ENCODE peak calls at places on chromosomes 5 and 9, in ten cellular contexts. R is GM12878, Y is stomach, E is upper lobe of left lung, K is suprapubic skin, V is H1, F is SK-N-SH, B is sigmoid colon, N is K562, W is HepG2. X is an unnamed sample.

GRCh38 chr9:35932732-35933131 is 23.4 kb downstream of the SPAAR start:
- DNase-seq in R (no peak), Y (no peak), E (no peak), K (no peak), V (no peak), F (no peak), B (no peak), N (no peak), W (no peak), X (no peak)

GRCh38 chr5:28580616-28581015 is 1542.2 kb upstream of the CDH9 start:
- DNase-seq in R (no peak), Y (no peak), E (no peak), K (no peak), V (no peak), F (no peak), B (no peak), N (no peak), W (no peak), X (no peak)

GRCh38 chr9:27599102-27599501 is 25.8 kb upstream of the C9orf72 start:
- DNase-seq in R (no peak), Y (no peak), E (peak; percentile 40), K (no peak), V (no peak), F (no peak), B (no peak), N (no peak), W (no peak), X (no peak)

GRCh38 chr9:78676009-78676408 is 379.1 kb downstream of the PSAT1 start:
- DNase-seq in R (no peak), Y (no peak), E (no peak), K (no peak), V (no peak), F (no peak), B (no peak), N (no peak), W (no peak), X (no peak)

GRCh38 chr5:91179018-91179417 is 204.1 kb downstream of the ARRDC3 start:
- DNase-seq in R (no peak), Y (no peak), E (no peak), K (no peak), V (no peak), F (no peak), B (no peak), N (no peak), W (no peak), X (no peak)

GRCh38 chr9:117249799-117250198 is 165.1 kb downstream of the ASTN2 start:
- DNase-seq in R (no peak), Y (no peak), E (no peak), K (no peak), V (no peak), F (no peak), B (no peak), N (no peak), W (no peak), X (no peak)

GRCh38 chr5:36734422-36734821 is 128.0 kb downstream of the SLC1A3 start:
- DNase-seq in R (no peak), Y (no peak), E (no peak), K (no peak), V (no peak), F (peak; percentile 24), B (no peak), N (no peak), W (peak; percentile 12), X (no peak)

GRCh38 chr9:22308177-22308576 is 138.4 kb upstream of the DMRTA1 start:
- DNase-seq in R (no peak), Y (no peak), E (no peak), K (no peak), V (no peak), F (no peak), B (no peak), N (no peak), W (no peak), X (no peak)

GRCh38 chr9:14690986-14691730 is 2.1 kb downstream of the ZDHHC21 start:
- DNase-seq in R (no peak), Y (no peak), E (no peak), K (no peak), V (no peak), F (no peak), B (no peak), N (no peak), W (no peak), X (no peak)

GRCh38 chr9:33748633-33749304 is 46.6 kb upstream of the PRSS3 start:
- DNase-seq in R (no peak), Y (no peak), E (peak; percentile 23), K (no peak), V (no peak), F (no peak), B (no peak), N (no peak), W (no peak), X (no peak)

GRCh38 chr9:33752130-33752637 is 43.2 kb upstream of the PRSS3 start:
- DNase-seq in R (no peak), Y (no peak), E (no peak), K (no peak), V (no peak), F (no peak), B (no peak), N (no peak), W (peak; percentile 76), X (no peak)

GRCh38 chr9:33751536-33752129 is 43.7 kb upstream of the PRSS3 start:
- DNase-seq in R (no peak), Y (no peak), E (no peak), K (no peak), V (no peak), F (no peak), B (no peak), N (no peak), W (no peak), X (peak; percentile 61)

GRCh38 chr9:33750839-33751339 is 44.5 kb upstream of the PRSS3 start:
- DNase-seq in R (no peak), Y (no peak), E (no peak), K (no peak), V (no peak), F (peak; percentile 76), B (no peak), N (no peak), W (no peak), X (no peak)

DNA sequence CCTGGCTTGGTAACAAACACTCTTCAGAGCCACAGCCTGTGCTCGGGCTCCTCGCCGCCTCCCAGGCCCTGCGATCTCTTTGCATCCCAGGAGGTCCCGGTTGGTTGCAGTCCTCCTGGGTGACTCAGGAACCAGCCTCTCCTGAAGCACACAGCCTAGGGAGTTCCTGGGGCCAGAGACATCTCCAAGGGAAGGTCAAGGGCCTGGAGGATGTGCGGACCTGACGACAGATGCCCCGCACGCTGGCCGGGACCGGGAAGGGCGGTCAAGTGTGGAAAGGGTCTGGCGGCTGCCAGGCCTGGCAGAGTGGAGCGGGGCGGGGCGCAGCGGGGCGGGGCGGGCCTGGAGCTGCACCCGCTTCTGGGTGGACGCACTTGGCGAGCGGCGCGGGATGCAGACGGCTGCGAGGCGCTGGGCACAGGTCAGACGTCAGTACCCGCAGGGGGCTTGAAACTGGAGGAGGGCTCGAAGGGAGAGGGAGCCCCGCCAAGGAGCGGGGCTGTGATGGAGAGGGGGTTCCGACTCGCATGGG is 45.0 kb upstream of the PRSS3 start:
- DNase-seq in R (no peak), Y (peak; percentile 41), E (no peak), K (no peak), V (no peak), F (peak; percentile 85), B (no peak), N (no peak), W (no peak), X (peak; percentile 70)
- TF ChIP-seq EP300 in R (no peak), Y (no peak), E (no peak), K (no peak), V (no peak), F (no peak), B (no peak), N (no peak), W (no peak), X (no peak)

GRCh38 chr9:110256392-110257096 is at the start of gene TXN:
- DNase-seq in R (peak; percentile 87), Y (peak; percentile 93), E (peak; percentile 95), K (peak; percentile 92), V (peak; percentile 38), F (peak; percentile 93), B (peak; percentile 94), N (peak; percentile 93), W (peak; percentile 84), X (peak; percentile 95)
- TF ChIP-seq POLR2AphosphoS5 in R (peak; percentile 98), Y (peak; percentile 96), E (peak; percentile 84), K (no peak), V (peak; percentile 90), F (peak; percentile 96), B (peak; percentile 91), N (peak; percentile 71), W (peak; percentile 97), X (peak; percentile 98)

DNA sequence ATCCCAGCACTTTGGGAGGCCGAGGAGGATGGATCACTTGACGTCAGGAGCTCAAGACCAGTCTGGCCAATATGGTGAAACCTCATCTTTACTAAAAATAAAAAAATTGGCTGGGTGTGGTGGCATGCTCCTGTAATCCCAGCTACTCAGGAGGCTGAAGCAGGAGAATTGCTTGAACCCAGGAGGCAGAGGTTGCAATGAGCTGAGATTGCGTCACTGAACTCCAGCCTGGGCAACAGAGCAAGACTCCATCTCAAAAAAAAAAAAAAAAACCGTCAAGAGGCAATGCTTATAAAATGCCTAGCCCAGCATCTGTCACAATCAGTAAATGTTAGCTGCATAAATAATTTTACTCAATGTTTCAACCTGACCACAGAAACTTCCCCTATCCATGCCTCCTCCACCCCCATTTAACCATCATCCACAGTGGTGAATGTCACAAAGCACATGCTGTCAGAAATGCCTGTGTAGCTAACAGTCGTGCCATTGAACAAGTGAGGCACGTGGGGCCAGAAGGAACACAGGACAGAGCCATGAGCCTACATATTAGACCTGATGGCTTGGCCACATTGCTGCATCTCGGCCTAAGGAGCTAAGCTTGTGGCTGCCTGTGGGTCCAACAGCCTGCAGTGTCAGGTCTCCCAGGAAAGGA is 16.8 kb upstream of the TCOF1 start:
- DNase-seq in R (no peak), Y (no peak), E (no peak), K (no peak), V (no peak), F (no peak), B (no peak), N (no peak), W (no peak), X (no peak)
- TF ChIP-seq EP300 in R (no peak), Y (no peak), E (no peak), K (no peak), V (no peak), F (no peak), B (no peak), N (no peak), W (no peak), X (no peak)

DNA sequence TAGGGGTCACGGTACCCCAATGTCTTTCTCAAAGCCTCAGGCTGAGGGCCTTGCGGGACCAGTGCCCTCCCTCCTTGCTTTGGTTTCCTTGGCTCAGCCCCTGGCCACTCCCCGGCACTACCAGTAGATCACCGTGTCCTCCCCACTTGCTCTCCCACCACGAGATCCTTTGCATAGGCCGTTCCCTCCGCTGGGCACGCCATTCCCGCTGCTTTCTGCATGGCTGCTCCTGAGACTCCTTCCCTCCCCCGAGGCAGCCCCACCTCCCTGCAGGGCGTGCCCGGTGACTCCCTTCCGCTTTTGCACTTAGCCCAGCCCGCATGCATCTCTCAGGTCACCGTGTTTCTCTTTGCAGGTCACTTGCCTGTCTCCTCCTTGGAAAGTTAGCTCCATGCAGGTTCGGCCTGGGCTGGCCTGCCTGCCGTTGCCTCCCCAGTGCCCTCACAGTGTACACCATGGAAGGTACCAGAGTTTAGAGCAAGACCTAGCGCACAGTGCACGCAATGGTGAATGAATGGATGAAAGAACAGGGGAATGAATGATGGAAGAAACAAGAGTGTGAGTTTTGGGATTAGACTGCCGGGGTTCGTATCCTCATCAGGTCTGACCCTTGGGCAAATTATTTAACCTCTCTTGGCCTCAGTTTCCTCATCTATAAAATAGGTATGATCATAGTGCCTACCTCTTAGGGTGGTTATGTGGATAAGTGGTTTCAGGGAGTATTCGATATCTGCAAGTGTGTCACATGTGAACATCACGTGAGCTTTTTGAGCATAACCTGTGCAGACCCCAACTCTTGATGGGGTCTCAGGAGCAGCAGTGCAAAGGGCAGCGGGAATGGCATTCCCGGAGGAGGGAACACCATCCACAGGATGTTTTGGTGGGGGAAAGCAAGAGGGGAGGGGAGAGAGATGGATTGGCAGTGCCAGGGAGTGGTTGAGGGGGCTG is 214.3 kb downstream of the C9orf50 start:
- DNase-seq in R (no peak), Y (peak; percentile 67), E (no peak), K (no peak), V (no peak), F (no peak), B (no peak), N (peak; percentile 94), W (no peak), X (peak; percentile 85)
- TF ChIP-seq POLR2AphosphoS5 in R (no peak), Y (no peak), E (no peak), K (no peak), V (no peak), F (no peak), B (no peak), N (peak; percentile 56), W (no peak), X (no peak)